ENCODE peak calls at places on chromosomes 3 and 15, in four cellular contexts. L is H1, W is GM12878, K is HepG2. R is an unnamed sample.
A peak's percentile ranks its signal among the peaks of the same experiment; 100 is the strongest.

GRCh38 chr3:129313983-129314756 is 35.5 kb downstream of the HMCES start:
- DNase-seq in L (no peak), W (no peak), K (peak; percentile 85), R (no peak)

GRCh38 chr15:89492111-89492641 is 4.2 kb downstream of the RHCG start:
- DNase-seq in L (no peak), W (no peak), K (no peak), R (no peak)

GRCh38 chr3:138114988-138115971 is at the start of gene DZIP1L:
- DNase-seq in L (no peak), W (no peak), K (peak; percentile 23), R (peak; percentile 71)

GRCh38 chr3:194952882-194953281 is 267.2 kb downstream of the FAM43A start:
- DNase-seq in L (no peak), W (no peak), K (peak; percentile 59), R (no peak)

GRCh38 chr3:21703291-21703690 is 47.7 kb downstream of the ZNF385D start:
- DNase-seq in L (no peak), W (no peak), K (no peak), R (no peak)

GRCh38 chr3:51942603-51943450 is 664 bp downstream of the PARP3 start:
- DNase-seq in L (no peak), W (peak; percentile 23), K (peak; percentile 67), R (no peak)

GRCh38 chr3:194485876-194486539 is 794 bp downstream of the ATP13A3 start:
- DNase-seq in L (no peak), W (no peak), K (no peak), R (no peak)

GRCh38 chr3:42090973-42091731 is at the start of gene TRAK1:
- DNase-seq in L (no peak), W (no peak), K (no peak), R (no peak)

GRCh38 chr15:33064878-33065277 is 129.6 kb downstream of the FMN1 start:
- DNase-seq in L (no peak), W (no peak), K (no peak), R (no peak)

GRCh38 chr3:184543848-184544512 is 17.6 kb upstream of the EPHB3 start:
- DNase-seq in L (no peak), W (no peak), K (peak; percentile 68), R (peak; percentile 91)

GRCh38 chr3:105458518-105459215 is 92.0 kb downstream of the ALCAM start:
- DNase-seq in L (no peak), W (no peak), K (no peak), R (no peak)

GRCh38 chr15:89632563-89633430 is 22.5 kb downstream of the KIF7 start:
- DNase-seq in L (no peak), W (no peak), K (no peak), R (no peak)

GRCh38 chr15:98650871-98651481 is 2.6 kb downstream of the IGF1R start:
- DNase-seq in L (no peak), W (no peak), K (no peak), R (no peak)

GRCh38 chr15:49215768-49216739 is 46.0 kb downstream of the GALK2 start:
- DNase-seq in L (no peak), W (peak; percentile 38), K (no peak), R (no peak)

GRCh38 chr3:148309390-148310035 is 388.2 kb upstream of the AGTR1 start:
- DNase-seq in L (no peak), W (no peak), K (peak; percentile 46), R (peak; percentile 55)

GRCh38 chr3:170055209-170055608 is 17.4 kb downstream of the GPR160 start:
- DNase-seq in L (no peak), W (peak; percentile 63), K (no peak), R (no peak)

GRCh38 chr3:101677436-101678286 is 729 bp upstream of the ZBTB11 start:
- DNase-seq in L (no peak), W (no peak), K (no peak), R (no peak)

GRCh38 chr15:47742742-47743141 is 25.4 kb downstream of the SEMA6D start:
- DNase-seq in L (no peak), W (no peak), K (no peak), R (no peak)

GRCh38 chr15:75168374-75168773 is 33.3 kb upstream of the C15orf39 start:
- DNase-seq in L (no peak), W (no peak), K (no peak), R (no peak)
- H3K9ac ChIP-seq in L (no peak overlapping the region), W (no peak overlapping the region), K (no peak overlapping the region), R (no peak overlapping the region)

GRCh38 chr3:155412856-155413255 is 119.4 kb upstream of the STRIT1 start:
- DNase-seq in L (no peak), W (no peak), K (no peak), R (no peak)
- TF ChIP-seq ZNF274 in L (no peak), W (no peak), K (no peak), R (no peak)

GRCh38 chr3:127749361-127749760 is 73.0 kb downstream of the MGLL start:
- DNase-seq in L (no peak), W (no peak), K (no peak), R (no peak)

GRCh38 chr3:127747066-127747465 is 74.3 kb downstream of the ABTB1 start:
- DNase-seq in L (no peak), W (no peak), K (no peak), R (no peak)

GRCh38 chr3:127748754-127749327 is 73.5 kb downstream of the MGLL start:
- DNase-seq in L (no peak), W (no peak), K (no peak), R (no peak)

GRCh38 chr3:127746400-127747057 is 73.8 kb downstream of the ABTB1 start:
- DNase-seq in L (no peak), W (no peak), K (no peak), R (no peak)

GRCh38 chr3:127747751-127748521 is 74.4 kb downstream of the MGLL start:
- DNase-seq in L (no peak), W (no peak), K (no peak), R (no peak)
- TF ChIP-seq SUZ12 in L (no peak), W (no peak), K (no peak), R (no peak)

DNA sequence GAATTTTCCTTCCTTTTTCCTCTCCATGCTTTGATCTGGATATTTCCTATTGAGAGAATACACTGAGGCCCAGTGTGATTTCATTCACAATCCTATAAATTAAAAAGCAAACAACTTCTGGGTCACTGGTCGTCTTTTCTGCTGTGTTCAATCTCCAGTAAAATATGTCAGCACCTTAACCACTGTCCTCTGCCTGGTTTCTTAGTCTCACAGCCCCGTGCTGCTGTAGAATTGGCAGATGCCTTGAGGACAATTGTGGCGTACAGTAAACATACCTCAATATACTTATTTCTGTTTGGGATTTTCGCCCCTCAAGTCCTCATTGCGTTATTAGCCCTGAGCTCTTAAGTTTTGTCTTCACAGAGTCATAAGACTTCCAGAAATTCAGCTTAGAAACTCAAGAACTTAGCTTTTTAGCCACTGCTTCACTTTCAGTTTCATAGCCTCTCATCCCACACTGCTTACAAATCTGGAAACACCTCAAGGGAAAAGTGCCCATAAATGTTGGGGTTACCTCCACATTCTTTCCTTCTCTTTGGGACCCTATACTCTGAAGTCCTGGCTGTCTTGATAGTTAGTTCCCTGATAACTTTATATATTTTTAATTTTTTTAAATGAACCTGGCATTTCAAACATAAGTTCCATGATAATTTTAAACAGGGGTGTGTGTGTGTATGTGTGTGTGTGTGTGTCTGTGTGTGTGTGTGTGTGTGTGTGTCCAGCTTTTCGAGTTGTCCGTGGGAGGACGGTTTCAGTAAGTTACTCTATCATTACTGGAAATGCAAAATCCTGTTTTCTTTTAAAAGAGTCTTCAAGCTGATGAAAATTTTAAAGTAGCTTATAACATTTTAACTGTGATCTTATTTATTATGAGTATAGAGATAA is 238.4 kb upstream of the CTDSPL start:
- DNase-seq in L (no peak), W (no peak), K (no peak), R (no peak)
- H3K9ac ChIP-seq in L (no peak overlapping the region), W (no peak overlapping the region), K (no peak overlapping the region), R (no peak overlapping the region)

GRCh38 chr15:29452881-29453731 is 183.5 kb upstream of the NSMCE3 start:
- DNase-seq in L (no peak), W (no peak), K (no peak), R (no peak)
- TF ChIP-seq ZNF274 in L (no peak), W (no peak), K (no peak), R (no peak)

R was measured in NT2/D1.